ENCODE peak calls at places on chromosome 13, in ten cellular contexts. G, A, U, E, R, M, H, S, L and F are unnamed samples.

GRCh38 chr13:113153810-113154748 is 4.4 kb upstream of the PROZ start:
- DNase-seq in U (peak), M (peak), A (peak), R (peak), H (peak), L (no peak), E (peak), S (peak), G (peak), F (peak)

GRCh38 chr13:97005631-97006262 is 11.5 kb upstream of the OXGR1 start:
- DNase-seq in R (peak), L (no peak), S (no peak), G (peak), E (peak), A (peak), U (no peak), M (no peak), H (no peak), F (peak)

GRCh38 chr13:93776936-93777335 is 550.3 kb downstream of the GPC6 start:
- DNase-seq in U (no peak), H (no peak), L (peak), G (peak), A (peak), M (no peak), R (no peak), S (no peak), E (peak), F (peak)

GRCh38 chr13:80408270-80408669 is 67.3 kb upstream of the SPRY2 start:
- DNase-seq in H (no peak), E (no peak), U (no peak), M (no peak), S (no peak), A (no peak), L (no peak), G (no peak), R (no peak), F (no peak)

GRCh38 chr13:97974773-97975172 is 21.3 kb downstream of the IPO5 start:
- DNase-seq in M (no peak), E (no peak), U (no peak), A (no peak), L (no peak), G (peak), R (no peak), S (no peak), H (no peak), F (peak)

GRCh38 chr13:46101002-46101401 is 3.8 kb downstream of the CPB2 start:
- DNase-seq in U (no peak), A (no peak), G (no peak), S (no peak), L (no peak), E (no peak), R (no peak), H (no peak), M (no peak), F (no peak)

GRCh38 chr13:87810391-87810801 is 139.2 kb downstream of the SLITRK5 start:
- DNase-seq in U (no peak), H (no peak), R (peak), G (peak), M (no peak), S (no peak), E (no peak), A (no peak), L (no peak), F (no peak)

GRCh38 chr13:62014299-62014698 is 598.6 kb upstream of the PCDH20 start:
- DNase-seq in H (no peak), A (no peak), U (no peak), S (no peak), R (peak), E (peak), G (peak), L (no peak), M (no peak), F (no peak)

GRCh38 chr13:103140001-103140671 is 73.9 kb upstream of the SLC10A2 start:
- DNase-seq in S (no peak), L (peak), R (peak), E (no peak), U (no peak), A (peak), G (peak), M (no peak), H (no peak), F (no peak)

GRCh38 chr13:75550159-75550567 is 572 bp downstream of the UCHL3 start:
- DNase-seq in M (peak), H (no peak), U (no peak), S (peak), R (peak), L (peak), E (peak), G (peak), A (peak), F (peak)

GRCh38 chr13:47639716-47640447 is 361.2 kb downstream of the SUCLA2 start:
- DNase-seq in S (no peak), E (no peak), G (peak), L (no peak), A (no peak), M (no peak), R (no peak), H (no peak), U (no peak), F (no peak)

GRCh38 chr13:22883262-22883840 is 297.4 kb upstream of the SGCG start:
- DNase-seq in G (no peak), M (no peak), R (no peak), L (no peak), A (no peak), S (no peak), U (no peak), E (no peak), H (no peak), F (no peak)

GRCh38 chr13:30450066-30450465 is 15.7 kb downstream of the HMGB1 start:
- DNase-seq in U (no peak), M (no peak), L (no peak), G (no peak), S (no peak), E (no peak), H (no peak), R (no peak), A (no peak), F (no peak)

GRCh38 chr13:51520524-51520923 is 63.7 kb upstream of the WDFY2 start:
- DNase-seq in A (peak), R (peak), U (no peak), S (no peak), G (peak), M (no peak), E (peak), L (no peak), H (no peak), F (peak)

GRCh38 chr13:108915095-108915633 is 285.8 kb downstream of the MYO16 start:
- DNase-seq in R (peak), H (no peak), M (no peak), L (no peak), E (peak), S (peak), G (peak), A (peak), U (no peak), F (peak)

GRCh38 chr13:23610966-23611486 is 40.8 kb downstream of the TNFRSF19 start:
- DNase-seq in M (no peak), S (peak), H (no peak), L (no peak), G (peak), A (peak), R (no peak), U (no peak), E (peak), F (peak)

GRCh38 chr13:60572003-60572792 is 175.2 kb downstream of the TDRD3 start:
- DNase-seq in H (no peak), A (peak), S (no peak), M (no peak), G (peak), E (peak), R (peak), L (no peak), U (no peak), F (peak)

GRCh38 chr13:44063881-44064280 is 184.2 kb downstream of the LACC1 start:
- DNase-seq in G (peak), U (no peak), R (no peak), S (no peak), E (no peak), L (no peak), H (no peak), A (no peak), M (no peak), F (no peak)

GRCh38 chr13:91493442-91493841 is 95.0 kb downstream of the GPC5 start:
- DNase-seq in A (no peak), M (no peak), H (no peak), L (no peak), S (no peak), E (no peak), G (no peak), U (no peak), R (no peak), F (no peak)

GRCh38 chr13:113854238-113855011 is 9.5 kb downstream of the GAS6 start:
- DNase-seq in U (no peak), L (no peak), M (peak), A (no peak), G (peak), R (no peak), E (peak), H (no peak), S (peak), F (peak)

DNA sequence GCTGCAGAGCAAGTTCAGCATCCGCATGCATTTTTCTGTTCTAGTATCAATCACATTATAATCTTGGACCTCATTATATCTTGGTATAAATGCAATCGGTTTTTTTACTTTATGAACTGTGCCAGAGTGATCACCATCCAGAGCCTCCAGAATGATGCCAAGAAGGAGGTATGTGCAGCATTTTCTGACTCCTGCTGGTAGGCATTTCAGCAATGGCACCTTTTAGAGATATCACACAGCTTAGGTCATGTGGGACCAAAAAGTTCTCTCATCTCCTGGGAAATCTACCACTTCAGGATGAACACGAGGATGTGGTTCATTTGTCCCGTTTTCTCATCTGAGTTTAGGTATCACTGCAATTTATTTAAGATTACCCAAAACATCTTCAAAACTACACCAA is 220.4 kb downstream of the VWA8 start:
- DNase-seq in A (no peak), S (no peak), U (no peak), R (no peak), M (no peak), G (no peak), H (no peak), L (no peak), E (no peak), F (peak)
- H3K4me3 ChIP-seq in A (no peak), S (no peak), U (no peak), R (no peak), M (no peak), G (no peak), H (no peak), L (no peak), E (no peak), F (no peak)

GRCh38 chr13:34371645-34372044 is 553.7 kb downstream of the RFC3 start:
- DNase-seq in G (no peak), S (no peak), H (no peak), E (no peak), L (no peak), R (no peak), A (peak), M (no peak), U (no peak), F (no peak)
- TF ChIP-seq CTCF in G (no peak), S (no peak), H (no peak), E (no peak), L (no peak), R (no peak), A (no peak), M (no peak), U (no peak), F (no peak)

GRCh38 chr13:111187879-111188643 is 73.0 kb downstream of the ARHGEF7 start:
- DNase-seq in U (no peak), E (peak), G (peak), S (no peak), L (no peak), A (no peak), M (no peak), R (peak), H (no peak), F (peak)
- H3K4me3 ChIP-seq in U (no peak), E (no peak), G (no peak), S (no peak), L (no peak), A (no peak), M (no peak), R (no peak), H (no peak), F (no peak)

GRCh38 chr13:67844544-67844943 is 614.4 kb upstream of the PCDH9 start:
- DNase-seq in U (no peak), L (no peak), H (no peak), M (no peak), E (no peak), S (no peak), G (no peak), R (no peak), A (no peak), F (no peak)

GRCh38 chr13:67841071-67841470 is 610.9 kb upstream of the PCDH9 start:
- DNase-seq in M (no peak), A (no peak), L (no peak), R (no peak), H (no peak), E (no peak), S (no peak), G (no peak), U (no peak), F (no peak)
- TF ChIP-seq CTCF in M (no peak), A (peak), L (no peak), R (no peak), H (no peak), E (no peak), S (no peak), G (no peak), U (no peak), F (no peak)

GRCh38 chr13:99968521-99969367 is 2.8 kb downstream of the ZIC5 start:
- DNase-seq in U (no peak), E (no peak), S (no peak), G (no peak), H (no peak), R (no peak), M (no peak), A (no peak), L (no peak), F (no peak)
- H3K4me3 ChIP-seq in U (peak), E (no peak), S (no peak), G (no peak), H (peak), R (no peak), M (peak), A (peak), L (no peak), F (no peak)

GRCh38 chr13:110467516-110467915 is 94.0 kb downstream of the RAB20 start:
- DNase-seq in U (no peak), A (no peak), G (no peak), E (no peak), R (no peak), H (no peak), S (no peak), L (no peak), M (no peak), F (no peak)

GRCh38 chr13:110471156-110471832 is 90.2 kb downstream of the RAB20 start:
- DNase-seq in E (no peak), G (no peak), M (no peak), S (peak), U (no peak), H (no peak), R (no peak), L (no peak), A (no peak), F (no peak)

GRCh38 chr13:110470272-110471009 is 91.1 kb downstream of the RAB20 start:
- DNase-seq in E (no peak), S (peak), R (no peak), A (no peak), G (no peak), H (no peak), U (no peak), L (no peak), M (no peak), F (no peak)

GRCh38 chr13:110469597-110469996 is 91.9 kb downstream of the RAB20 start:
- DNase-seq in R (no peak), U (no peak), H (no peak), M (no peak), L (no peak), S (no peak), E (no peak), A (no peak), G (no peak), F (no peak)

DNA sequence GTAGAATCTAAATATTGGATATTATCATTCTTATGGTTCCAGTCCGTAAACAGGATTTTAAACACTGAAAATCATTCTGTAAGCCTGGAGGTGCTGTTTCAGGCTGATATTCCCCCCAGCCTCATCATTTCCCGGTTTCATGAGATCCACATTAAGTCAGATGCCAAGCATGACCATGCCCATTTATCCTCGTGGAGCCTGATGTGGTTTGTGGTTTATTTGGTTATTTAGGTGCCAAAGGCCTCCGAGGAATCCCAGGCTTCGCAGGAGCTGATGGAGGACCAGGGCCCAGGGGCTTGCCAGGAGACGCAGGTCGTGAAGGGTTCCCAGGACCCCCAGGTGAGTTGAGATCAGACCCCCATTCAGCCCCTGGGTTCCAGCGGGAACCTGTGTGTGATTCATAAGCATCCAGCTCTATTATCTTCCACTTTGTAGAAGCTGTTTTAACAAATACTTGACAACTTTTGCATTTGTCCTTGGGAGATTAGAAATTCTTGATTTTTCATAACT is 92.5 kb downstream of the RAB20 start:
- DNase-seq in R (no peak), S (no peak), A (no peak), M (no peak), G (no peak), H (no peak), E (no peak), U (no peak), L (no peak), F (no peak)
- TF ChIP-seq CTCF in R (no peak), S (no peak), A (no peak), M (no peak), G (no peak), H (no peak), E (no peak), U (no peak), L (no peak), F (no peak)

GRCh38 chr13:32408999-32409313 is 19.0 kb downstream of the N4BP2L1 start:
- DNase-seq in M (no peak), L (no peak), S (no peak), E (no peak), U (no peak), R (no peak), H (no peak), A (no peak), G (no peak), F (no peak)
- H3K4me3 ChIP-seq in M (no peak), L (no peak), S (no peak), E (no peak), U (no peak), R (no peak), H (no peak), A (no peak), G (no peak), F (no peak)